ENCODE peak calls at places on chromosomes 6 and 20, in ten cellular contexts. M is HepG2, H is prostate gland, C is transverse colon, P is sigmoid colon, D is SK-N-SH, O is Panc1, U is stomach, B is upper lobe of left lung, Z is GM23338. Q is an unnamed sample.

GRCh38 chr6:152305672-152306071 is 331.5 kb downstream of the SYNE1 start:
- DNase-seq in M (peak), H (no peak), C (no peak), P (no peak), D (no peak), O (no peak), U (no peak), B (no peak), Z (no peak), Q (no peak)

GRCh38 chr6:79543886-79544285 is 6.7 kb upstream of the LCA5 start:
- DNase-seq in M (no peak), H (no peak), C (no peak), P (no peak), D (no peak), O (no peak), U (no peak), B (no peak), Z (no peak), Q (no peak)

GRCh38 chr6:15948930-15949900 is 179.7 kb upstream of the MYLIP start:
- DNase-seq in M (peak), H (peak), C (peak), P (no peak), D (peak), O (no peak), U (peak), B (no peak), Z (peak), Q (no peak)

GRCh38 chr6:14537061-14537460 is 419.5 kb downstream of the CD83 start:
- DNase-seq in M (no peak), H (no peak), C (no peak), P (no peak), D (no peak), O (no peak), U (no peak), B (no peak), Z (no peak), Q (no peak)

GRCh38 chr6:19538086-19538485 is 299.1 kb upstream of the ID4 start:
- DNase-seq in M (no peak), H (peak), C (peak), P (no peak), D (no peak), O (no peak), U (peak), B (peak), Z (peak), Q (peak)

GRCh38 chr6:3322366-3322890 is 63.7 kb downstream of the PSMG4 start:
- DNase-seq in M (no peak), H (no peak), C (no peak), P (no peak), D (no peak), O (no peak), U (no peak), B (peak), Z (no peak), Q (no peak)

GRCh38 chr20:58818585-58819285 is 32.0 kb downstream of the GNAS-AS1 start:
- DNase-seq in M (no peak), H (no peak), C (no peak), P (no peak), D (no peak), O (no peak), U (no peak), B (no peak), Z (no peak), Q (no peak)

GRCh38 chr6:254011-254410 is 38.3 kb upstream of the DUSP22 start:
- DNase-seq in M (no peak), H (no peak), C (no peak), P (no peak), D (no peak), O (no peak), U (no peak), B (peak), Z (no peak), Q (no peak)

GRCh38 chr20:44092551-44093248 is 94.3 kb downstream of the JPH2 start:
- DNase-seq in M (peak), H (no peak), C (no peak), P (peak), D (peak), O (no peak), U (no peak), B (no peak), Z (peak), Q (no peak)

GRCh38 chr6:100228437-100229424 is 234.7 kb upstream of the MCHR2 start:
- DNase-seq in M (peak), H (peak), C (peak), P (peak), D (peak), O (peak), U (peak), B (peak), Z (peak), Q (peak)

GRCh38 chr20:13337090-13337784 is 116.2 kb downstream of the ISM1 start:
- DNase-seq in M (no peak), H (no peak), C (no peak), P (no peak), D (no peak), O (no peak), U (no peak), B (no peak), Z (no peak), Q (no peak)

GRCh38 chr6:17871836-17872235 is 115.6 kb downstream of the KIF13A start:
- DNase-seq in M (no peak), H (no peak), C (no peak), P (no peak), D (no peak), O (no peak), U (no peak), B (no peak), Z (no peak), Q (no peak)

GRCh38 chr6:158627168-158627939 is 17.2 kb downstream of the DYNLT1 start:
- DNase-seq in M (no peak), H (no peak), C (no peak), P (no peak), D (no peak), O (no peak), U (peak), B (no peak), Z (no peak), Q (no peak)

GRCh38 chr20:44730441-44730840 is 15.2 kb upstream of the KCNK15 start:
- DNase-seq in M (no peak), H (peak), C (no peak), P (no peak), D (no peak), O (peak), U (no peak), B (no peak), Z (no peak), Q (no peak)

GRCh38 chr6:104887350-104887749 is 27.6 kb upstream of the HACE1 start:
- DNase-seq in M (peak), H (no peak), C (no peak), P (no peak), D (no peak), O (no peak), U (no peak), B (no peak), Z (peak), Q (no peak)

GRCh38 chr6:1624071-1624847 is 14.5 kb downstream of the FOXC1 start:
- DNase-seq in M (no peak), H (no peak), C (no peak), P (peak), D (no peak), O (no peak), U (peak), B (peak), Z (peak), Q (peak)

GRCh38 chr6:19536838-19537237 is 300.3 kb upstream of the ID4 start:
- DNase-seq in M (no peak), H (peak), C (no peak), P (no peak), D (no peak), O (no peak), U (no peak), B (no peak), Z (no peak), Q (no peak)

GRCh38 chr6:164826831-164827468 is 482.5 kb downstream of the C6orf118 start:
- DNase-seq in M (no peak), H (no peak), C (no peak), P (no peak), D (no peak), O (no peak), U (no peak), B (no peak), Z (no peak), Q (no peak)

GRCh38 chr6:137811121-137811911 is 55.7 kb upstream of the TNFAIP3 start:
- DNase-seq in M (peak), H (peak), C (peak), P (peak), D (no peak), O (peak), U (peak), B (no peak), Z (peak), Q (peak)
- H3K4me3 ChIP-seq in M (no peak), H (no peak), C (no peak), P (no peak), D (no peak), O (no peak), U (no peak), B (no peak), Z (no peak), Q (no peak)

GRCh38 chr6:121437861-121438651 is 2.6 kb downstream of the GJA1 start:
- DNase-seq in M (no peak), H (peak), C (no peak), P (no peak), D (no peak), O (no peak), U (no peak), B (no peak), Z (peak), Q (no peak)
- TF ChIP-seq POLR2AphosphoS5 in M (no peak), H (no peak), C (no peak), P (no peak), D (no peak), O (no peak), U (no peak), B (no peak), Z (peak), Q (no peak)

DNA sequence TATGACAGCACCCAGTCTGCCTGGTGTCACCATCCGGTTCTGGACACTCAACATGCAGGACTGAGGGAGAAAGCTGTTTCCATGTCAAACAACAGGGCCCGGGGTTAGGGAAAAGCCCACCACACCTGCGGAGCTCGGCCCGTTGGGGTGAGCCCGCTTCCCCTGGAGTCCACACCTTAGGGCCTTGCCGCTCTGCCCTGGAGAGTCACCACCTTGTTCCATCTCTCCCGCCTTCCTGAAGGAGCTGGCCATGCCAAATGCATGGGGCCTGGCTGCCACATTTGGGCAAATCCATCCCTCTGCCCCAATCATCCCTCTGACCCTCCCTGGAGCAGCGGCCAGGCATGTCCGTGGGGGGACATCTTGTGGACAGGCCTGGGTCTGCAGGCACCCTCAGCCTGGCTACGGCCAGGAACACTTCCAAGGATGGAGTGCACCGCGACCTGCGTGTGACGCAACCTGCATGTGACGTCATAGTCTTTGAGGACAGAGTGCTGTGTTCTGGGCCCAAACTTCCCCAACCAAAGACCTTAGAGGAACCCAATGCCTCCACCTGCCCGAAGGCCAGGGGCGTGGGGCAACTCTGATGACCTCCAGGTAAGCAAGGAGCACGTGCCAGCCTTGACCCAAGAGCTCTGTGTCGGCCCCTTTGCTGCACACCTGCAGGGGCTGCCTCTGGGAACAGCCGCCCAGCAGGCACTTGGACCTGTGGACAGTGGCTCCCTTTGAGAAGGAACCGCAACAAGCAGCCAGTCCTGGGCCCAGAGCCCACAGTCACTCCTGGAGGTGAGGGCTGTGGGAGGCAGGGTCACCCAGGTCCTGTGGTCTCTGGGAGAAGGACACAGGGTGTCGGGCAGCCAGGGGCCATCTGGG is 1.7 kb downstream of the CABLES2 start:
- DNase-seq in M (peak), H (no peak), C (no peak), P (peak), D (peak), O (no peak), U (peak), B (peak), Z (peak), Q (no peak)
- H3K4me3 ChIP-seq in M (peak), H (no peak), C (no peak), P (peak), D (no peak), O (no peak), U (peak), B (no peak), Z (peak), Q (peak)

GRCh38 chr6:151196571-151196970 is 43.2 kb upstream of the AKAP12 start:
- DNase-seq in M (no peak), H (no peak), C (peak), P (peak), D (no peak), O (no peak), U (peak), B (no peak), Z (no peak), Q (no peak)
- TF ChIP-seq POLR2AphosphoS5 in M (no peak), H (no peak), C (peak), P (peak), D (no peak), O (no peak), U (peak), B (peak), Z (no peak), Q (no peak)

Q was measured in suprapubic skin.